ENCODE peak calls at places on chromosomes 2 and 18, in six cellular contexts. G is IMR-90; V is NCI-H1105 treated with DMSO at 0.1 percent for 48 hours; I is stimulated activated CD8-positive, alpha-beta memory T cell treated with anti-CD3 and anti-CD28 coated beads, Interleukin-2, amount 100 ng/mL, for 48 hours; J is activated CD4-positive, CD25-positive, alpha-beta regulatory T cell; U is mesothelial cell of epicardium. R is an unnamed sample.

GRCh38 chr2:107091163-107091864 is 205.3 kb upstream of the ST6GAL2 start:
- DNase-seq in G (no peak), V (no peak), I (no peak), J (no peak), U (no peak), R (no peak)

GRCh38 chr18:36461551-36461987 is 164.1 kb downstream of the FHOD3 start:
- DNase-seq in I (no peak), G (no peak), J (no peak), U (no peak), V (no peak), R (no peak)

GRCh38 chr2:172226244-172227061 is 123.8 kb upstream of the DLX2 start:
- DNase-seq in V (no peak), J (peak; percentile 16), I (no peak), U (no peak), G (no peak), R (peak; percentile 65)

GRCh38 chr18:57523171-57523956 is 63.1 kb downstream of the FECH start:
- DNase-seq in I (no peak), G (no peak), U (no peak), J (no peak), V (no peak), R (no peak)

GRCh38 chr2:156405586-156405985 is 30.6 kb upstream of the GPD2 start:
- DNase-seq in G (peak; percentile 16), J (no peak), I (no peak), U (no peak), V (no peak), R (no peak)

GRCh38 chr2:164745012-164745797 is 96.4 kb downstream of the COBLL1 start:
- DNase-seq in J (no peak), I (no peak), U (no peak), V (no peak), G (peak; percentile 8), R (no peak)

GRCh38 chr2:62151306-62151638 is 44.6 kb upstream of the B3GNT2 start:
- DNase-seq in V (no peak), I (no peak), U (no peak), J (no peak), G (no peak), R (no peak)

GRCh38 chr2:151730242-151730975 is 3.9 kb downstream of the NEB start:
- DNase-seq in I (no peak), U (no peak), G (peak; percentile 8), V (no peak), J (no peak), R (no peak)

GRCh38 chr2:109376115-109376514 is 237.7 kb downstream of the SEPTIN10 start:
- DNase-seq in I (no peak), U (peak; percentile 22), J (no peak), G (peak; percentile 67), V (no peak), R (no peak)

GRCh38 chr2:8088810-8089209 is 593.0 kb upstream of the ID2 start:
- DNase-seq in I (no peak), U (no peak), V (no peak), G (no peak), J (no peak), R (no peak)

GRCh38 chr2:149766339-149766738 is 178.8 kb upstream of the MMADHC start:
- DNase-seq in G (no peak), U (no peak), V (no peak), I (no peak), J (no peak), R (no peak)

R was measured in pancreas.